ENCODE peak calls at places on chromosomes 7 and 10, in four cellular contexts. N is ureter, S is cardiac fibroblast, C is amygdala. P is an unnamed sample.
A peak's percentile ranks its signal among the peaks of the same experiment; 100 is the strongest.

GRCh38 chr10:122310311-122311050 is 39.4 kb downstream of the BTBD16 start:
- DNase-seq in S (peak; percentile 12), C (no peak), N (peak; percentile 68), P (no peak)

GRCh38 chr7:77538186-77538907 is 1.3 kb downstream of the PTPN12 start:
- DNase-seq in S (peak; percentile 96), N (peak; percentile 86), C (peak; percentile 23), P (no peak)

GRCh38 chr7:140667476-140667875 is 5.3 kb upstream of the ADCK2 start:
- DNase-seq in S (no peak), C (no peak), N (peak; percentile 64), P (no peak)

GRCh38 chr7:156034397-156034796 is 222.1 kb upstream of the SHH start:
- DNase-seq in N (peak; percentile 36), S (no peak), C (no peak), P (no peak)

GRCh38 chr7:101225650-101226049 is 7.7 kb downstream of the ZNHIT1 start:
- DNase-seq in N (no peak), C (no peak), S (no peak), P (no peak)

GRCh38 chr7:55588379-55588699 is 16.0 kb upstream of the VOPP1 start:
- DNase-seq in S (no peak), C (no peak), N (no peak), P (no peak)

GRCh38 chr10:111836586-111836985 is 347.0 kb downstream of the GPAM start:
- DNase-seq in C (no peak), N (no peak), S (no peak), P (no peak)

GRCh38 chr10:90197766-90198165 is 496.4 kb downstream of the KIF20B start:
- DNase-seq in S (peak; percentile 36), C (no peak), N (no peak), P (no peak)

GRCh38 chr7:2819161-2819953 is 24.8 kb downstream of the GNA12 start:
- DNase-seq in C (no peak), N (no peak), S (no peak), P (no peak)

GRCh38 chr10:80090120-80090519 is 11.7 kb downstream of the TMEM254 start:
- DNase-seq in S (no peak), C (no peak), N (no peak), P (no peak)

GRCh38 chr10:11298116-11298515 is 280.4 kb downstream of the CELF2 start:
- DNase-seq in N (no peak), S (no peak), C (no peak), P (no peak)

GRCh38 chr10:132962623-132963429 is 20.5 kb upstream of the CFAP46 start:
- DNase-seq in S (peak; percentile 25), N (no peak), C (no peak), P (no peak)

GRCh38 chr7:127807340-127807739 is 155.3 kb downstream of the SND1 start:
- DNase-seq in C (no peak), N (no peak), S (no peak), P (no peak)

GRCh38 chr7:1085910-1086421 is 1.9 kb upstream of the GPER1 start:
- DNase-seq in S (no peak), C (no peak), N (no peak), P (no peak)

GRCh38 chr10:14684363-14684762 is 90.3 kb downstream of the FAM107B start:
- DNase-seq in N (no peak), S (peak; percentile 43), C (no peak), P (no peak)

GRCh38 chr7:93352881-93353280 is 120.7 kb downstream of the VPS50 start:
- DNase-seq in N (no peak), S (no peak), C (no peak), P (no peak)

GRCh38 chr10:79244841-79245504 is 102.3 kb upstream of the PPIF start:
- DNase-seq in C (no peak), S (no peak), N (no peak), P (no peak)

GRCh38 chr7:43385856-43386255 is 197.1 kb upstream of the STK17A start:
- DNase-seq in C (no peak), N (no peak), S (no peak), P (no peak)

GRCh38 chr7:17495655-17496396 is 197.4 kb downstream of the AHR start:
- DNase-seq in C (no peak), S (no peak), N (no peak), P (no peak)

GRCh38 chr10:102121739-102122372 is 1.7 kb upstream of the LDB1 start:
- DNase-seq in N (peak; percentile 53), C (no peak), S (peak; percentile 77), P (no peak)

GRCh38 chr7:104758504-104758903 is 255.5 kb upstream of the KMT2E start:
- DNase-seq in N (no peak), C (no peak), S (no peak), P (no peak)

GRCh38 chr7:46321556-46322205 is 400.6 kb upstream of the IGFBP3 start:
- DNase-seq in S (peak; percentile 73), C (no peak), N (no peak), P (no peak)

GRCh38 chr7:137081694-137082093 is 213.2 kb downstream of the CHRM2 start:
- DNase-seq in S (peak; percentile 97), C (no peak), N (peak; percentile 52), P (no peak)

GRCh38 chr7:47601119-47601880 is 19.4 kb upstream of the TNS3 start:
- DNase-seq in C (no peak), S (peak; percentile 75), N (no peak), P (no peak)

P was measured in GM12891.